ENCODE peak calls at places on chromosome 5, in nine cellular contexts. L is cardiac fibroblast; K is fibroblast of pulmonary artery; D is AG09309; U is mesothelial cell of epicardium; N is upper lobe of right lung; C is Calu3; Y is OCI-LY7; V is CD4-positive, alpha-beta T cell. I is an unnamed sample.

GRCh38 chr5:156137482-156137881 is 189.5 kb upstream of the SGCD start:
- DNase-seq in L (no peak), K (no peak), D (peak), U (no peak), N (no peak), C (no peak), Y (no peak), V (no peak), I (no peak)

GRCh38 chr5:2524620-2525019 is 226.9 kb downstream of the IRX2 start:
- DNase-seq in L (no peak), K (no peak), D (no peak), U (no peak), N (no peak), C (no peak), Y (no peak), V (no peak), I (no peak)

GRCh38 chr5:122846051-122846567 is 696 bp downstream of the SNX24 start:
- DNase-seq in L (peak), K (peak), D (no peak), U (no peak), N (no peak), C (peak), Y (no peak), V (no peak), I (peak)

GRCh38 chr5:160116991-160117390 is 2.3 kb downstream of the PWWP2A start:
- DNase-seq in L (no peak), K (no peak), D (no peak), U (no peak), N (no peak), C (no peak), Y (no peak), V (no peak), I (no peak)

GRCh38 chr5:30042677-30043076 is 1150.8 kb upstream of the CDH6 start:
- DNase-seq in L (no peak), K (no peak), D (no peak), U (no peak), N (no peak), C (no peak), Y (no peak), V (no peak), I (no peak)

GRCh38 chr5:72065751-72066255 is 41.5 kb upstream of the MAP1B start:
- DNase-seq in L (no peak), K (peak), D (no peak), U (no peak), N (no peak), C (no peak), Y (no peak), V (no peak), I (no peak)

GRCh38 chr5:170104710-170105109 is 987 bp upstream of the FOXI1 start:
- DNase-seq in L (no peak), K (no peak), D (no peak), U (no peak), N (no peak), C (no peak), Y (no peak), V (no peak), I (no peak)

GRCh38 chr5:91478096-91478495 is 95.0 kb upstream of the ARRDC3 start:
- DNase-seq in L (no peak), K (no peak), D (no peak), U (no peak), N (no peak), C (no peak), Y (no peak), V (no peak), I (no peak)

GRCh38 chr5:36744041-36744677 is 132.4 kb upstream of the NIPBL start:
- DNase-seq in L (peak), K (no peak), D (no peak), U (no peak), N (no peak), C (no peak), Y (no peak), V (no peak), I (no peak)

GRCh38 chr5:53170748-53171349 is 61.3 kb upstream of the MOCS2 start:
- DNase-seq in L (peak), K (peak), D (no peak), U (no peak), N (no peak), C (peak), Y (peak), V (no peak), I (peak)

GRCh38 chr5:178234753-178235599 is 2.4 kb upstream of the PHYKPL start:
- DNase-seq in L (peak), K (peak), D (no peak), U (peak), N (peak), C (peak), Y (peak), V (peak), I (peak)

GRCh38 chr5:168579987-168580508 is 880 bp upstream of the PANK3 start:
- DNase-seq in L (no peak), K (no peak), D (no peak), U (no peak), N (no peak), C (no peak), Y (no peak), V (no peak), I (no peak)

GRCh38 chr5:102858221-102858620 is 103.1 kb downstream of the PAM start:
- DNase-seq in L (no peak), K (no peak), D (no peak), U (no peak), N (no peak), C (no peak), Y (no peak), V (no peak), I (no peak)

GRCh38 chr5:53874409-53874808 is 314.0 kb downstream of the NDUFS4 start:
- DNase-seq in L (peak), K (peak), D (no peak), U (no peak), N (no peak), C (peak), Y (peak), V (no peak), I (no peak)

GRCh38 chr5:85515588-85515987 is 1102.2 kb upstream of the COX7C start:
- DNase-seq in L (no peak), K (no peak), D (no peak), U (no peak), N (no peak), C (no peak), Y (no peak), V (no peak), I (no peak)

GRCh38 chr5:87361031-87361443 is 51.7 kb downstream of the CCNH start:
- DNase-seq in L (peak), K (peak), D (peak), U (no peak), N (no peak), C (no peak), Y (no peak), V (no peak), I (no peak)

GRCh38 chr5:61575103-61575502 is 243.0 kb downstream of the ZSWIM6 start:
- DNase-seq in L (peak), K (peak), D (peak), U (no peak), N (no peak), C (no peak), Y (no peak), V (no peak), I (no peak)

GRCh38 chr5:1501372-1502045 is 22.3 kb downstream of the LPCAT1 start:
- DNase-seq in L (no peak), K (no peak), D (no peak), U (no peak), N (no peak), C (no peak), Y (no peak), V (no peak), I (no peak)

GRCh38 chr5:132681476-132681831 is 7.7 kb downstream of the IL4 start:
- DNase-seq in L (no peak), K (no peak), D (no peak), U (no peak), N (no peak), C (no peak), Y (peak), V (no peak), I (no peak)

GRCh38 chr5:133344266-133344665 is 268.1 kb downstream of the FSTL4 start:
- DNase-seq in L (no peak), K (no peak), D (no peak), U (no peak), N (no peak), C (no peak), Y (no peak), V (no peak), I (no peak)

GRCh38 chr5:66113160-66113559 is 30.9 kb upstream of the SREK1 start:
- DNase-seq in L (peak), K (peak), D (no peak), U (no peak), N (no peak), C (peak), Y (no peak), V (no peak), I (no peak)

GRCh38 chr5:135569755-135570452 is 8.9 kb downstream of the CXCL14 start:
- DNase-seq in L (peak), K (peak), D (no peak), U (no peak), N (no peak), C (peak), Y (peak), V (no peak), I (no peak)

GRCh38 chr5:123428521-123429220 is 5.5 kb upstream of the CEP120 start:
- DNase-seq in L (no peak), K (no peak), D (no peak), U (no peak), N (no peak), C (no peak), Y (no peak), V (no peak), I (no peak)

GRCh38 chr5:178787889-178788288 is 57.4 kb upstream of the ZNF354A start:
- DNase-seq in L (no peak), K (no peak), D (no peak), U (no peak), N (peak), C (no peak), Y (no peak), V (no peak), I (no peak)

GRCh38 chr5:56677693-56678092 is 137.7 kb upstream of the MAP3K1 start:
- DNase-seq in L (no peak), K (peak), D (no peak), U (no peak), N (no peak), C (no peak), Y (no peak), V (no peak), I (no peak)

GRCh38 chr5:35478856-35479682 is 138.6 kb upstream of the SPEF2 start:
- DNase-seq in L (peak), K (peak), D (no peak), U (no peak), N (no peak), C (peak), Y (peak), V (no peak), I (peak)

GRCh38 chr5:74243634-74244033 is 396.9 kb downstream of the ENC1 start:
- DNase-seq in L (peak), K (peak), D (no peak), U (no peak), N (no peak), C (no peak), Y (no peak), V (no peak), I (no peak)

GRCh38 chr5:135391123-135391868 is 7.7 kb downstream of the MACROH2A1 start:
- DNase-seq in L (peak), K (peak), D (peak), U (no peak), N (no peak), C (no peak), Y (no peak), V (no peak), I (no peak)

GRCh38 chr5:1031306-1031959 is 22.8 kb downstream of the NKD2 start:
- DNase-seq in L (no peak), K (no peak), D (no peak), U (no peak), N (no peak), C (no peak), Y (no peak), V (no peak), I (no peak)

GRCh38 chr5:132012385-132013005 is 1.0 kb upstream of the ACSL6 start:
- DNase-seq in L (peak), K (peak), D (no peak), U (peak), N (peak), C (no peak), Y (no peak), V (no peak), I (peak)

GRCh38 chr5:180594311-180595045 is 3.2 kb upstream of the SCGB3A1 start:
- DNase-seq in L (no peak), K (no peak), D (no peak), U (no peak), N (no peak), C (no peak), Y (no peak), V (no peak), I (no peak)

GRCh38 chr5:149265559-149265958 is 6.1 kb upstream of the AFAP1L1 start:
- DNase-seq in L (peak), K (peak), D (no peak), U (no peak), N (no peak), C (peak), Y (no peak), V (no peak), I (no peak)

GRCh38 chr5:94969174-94969573 is 315.7 kb downstream of the MCTP1 start:
- DNase-seq in L (peak), K (peak), D (no peak), U (no peak), N (no peak), C (no peak), Y (peak), V (no peak), I (no peak)

GRCh38 chr5:4081466-4081865 is 485.8 kb downstream of the IRX1 start:
- DNase-seq in L (no peak), K (no peak), D (no peak), U (no peak), N (no peak), C (no peak), Y (no peak), V (no peak), I (no peak)
- TF ChIP-seq CTCF in L (no peak), K (no peak), D (no peak), U (no peak), N (no peak), C (no peak), Y (no peak), V (no peak), I (no peak)

GRCh38 chr5:142746532-142746931 is 23.6 kb upstream of the ARHGAP26 start:
- DNase-seq in L (no peak), K (no peak), D (no peak), U (no peak), N (no peak), C (no peak), Y (no peak), V (no peak), I (no peak)

GRCh38 chr5:142748132-142748531 is 22.0 kb upstream of the ARHGAP26 start:
- DNase-seq in L (peak), K (peak), D (peak), U (no peak), N (no peak), C (no peak), Y (no peak), V (no peak), I (no peak)

GRCh38 chr5:142747034-142747433 is 23.1 kb upstream of the ARHGAP26 start:
- DNase-seq in L (peak), K (peak), D (peak), U (no peak), N (no peak), C (no peak), Y (no peak), V (no peak), I (no peak)

GRCh38 chr5:142749321-142749720 is 20.9 kb upstream of the ARHGAP26 start:
- DNase-seq in L (peak), K (peak), D (peak), U (no peak), N (no peak), C (no peak), Y (no peak), V (no peak), I (no peak)

DNA sequence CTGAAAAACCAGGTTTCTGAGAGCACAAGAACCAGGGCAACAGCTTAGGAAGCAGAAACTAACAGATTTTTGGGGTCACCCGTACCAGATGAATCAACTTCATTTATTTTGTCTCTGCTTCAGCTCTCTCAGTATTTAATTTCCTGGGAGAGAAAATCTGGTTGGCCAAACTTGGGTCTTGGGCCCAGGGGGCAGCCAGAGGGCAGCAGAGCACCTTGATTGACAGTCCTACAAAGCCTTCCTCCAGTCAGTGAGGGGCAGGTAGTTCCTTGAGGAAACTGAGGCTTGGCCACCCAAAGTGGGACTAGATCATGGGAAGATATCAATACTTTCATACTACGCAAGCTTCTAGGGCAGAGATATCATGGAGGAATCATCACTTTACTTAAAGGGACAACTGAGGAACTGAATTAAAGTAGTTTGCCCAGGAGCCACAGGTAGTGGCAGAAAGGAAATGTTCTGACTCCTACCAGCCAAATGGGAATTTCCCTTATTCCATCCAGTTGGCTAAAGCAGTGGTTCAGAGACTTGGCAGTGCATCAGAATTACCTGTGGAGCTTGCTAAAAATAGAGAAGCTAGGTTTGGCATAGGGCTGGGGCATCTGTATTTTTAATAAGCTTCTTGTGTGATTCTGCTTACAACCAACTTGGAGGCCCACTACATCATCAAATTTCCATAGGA is 21.5 kb upstream of the ARHGAP26 start:
- DNase-seq in L (peak), K (no peak), D (no peak), U (no peak), N (peak), C (peak), Y (peak), V (peak), I (no peak)
- TF ChIP-seq CTCF in L (peak), K (peak), D (peak), U (no peak), N (peak), C (peak), Y (peak), V (peak), I (peak)

DNA sequence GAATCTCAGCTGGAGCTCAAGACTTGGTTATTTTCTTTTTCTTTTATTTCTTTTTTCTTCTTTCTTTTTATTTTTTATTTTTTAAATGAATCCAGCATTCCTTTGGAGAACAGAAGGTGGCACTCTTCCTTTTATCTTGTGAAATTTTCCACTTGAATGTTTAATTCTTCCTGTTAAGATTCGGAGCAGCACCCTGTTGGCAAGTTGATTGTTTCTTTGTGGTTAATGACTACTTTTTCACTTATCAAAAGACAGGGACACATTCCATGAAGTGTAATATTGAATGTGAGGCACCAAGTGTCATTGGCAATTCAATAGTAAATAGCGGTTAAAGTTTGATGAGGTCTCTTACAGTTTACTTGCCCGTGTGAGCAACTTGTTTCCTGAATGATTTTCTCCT is 240.5 kb upstream of the CHD1 start:
- DNase-seq in L (peak), K (peak), D (no peak), U (no peak), N (no peak), C (no peak), Y (no peak), V (no peak), I (no peak)
- TF ChIP-seq CTCF in L (no peak), K (peak), D (peak), U (no peak), N (peak), C (peak), Y (peak), V (no peak), I (no peak)

DNA sequence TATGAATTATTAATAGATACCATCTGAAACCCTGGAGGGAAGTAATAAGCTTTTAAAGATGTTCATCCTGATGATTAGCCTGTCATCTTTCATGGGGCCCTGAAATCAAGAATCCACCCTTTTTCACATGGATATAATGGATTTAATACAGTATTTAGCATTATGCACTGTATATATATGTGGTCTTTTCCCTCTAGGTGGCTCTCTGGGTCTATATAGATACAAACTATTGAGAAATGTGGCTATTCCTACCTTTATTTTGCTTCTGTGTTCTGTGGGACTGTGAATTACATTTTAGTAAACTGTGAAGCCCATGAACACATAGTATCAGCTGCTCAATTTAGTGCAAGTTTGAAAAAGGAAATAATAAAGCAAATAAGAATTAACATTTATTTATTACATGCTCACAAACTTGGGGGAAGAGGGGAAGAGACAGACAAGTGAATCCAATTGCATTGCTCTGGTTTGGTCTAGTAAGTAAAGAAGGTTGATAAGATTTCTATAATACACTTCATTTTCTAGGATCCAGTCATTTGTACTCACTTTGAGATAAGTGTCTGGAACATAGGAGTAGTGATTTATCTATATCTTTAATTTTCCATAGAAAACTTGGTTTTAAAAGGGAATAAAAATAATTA is 112.2 kb downstream of the SCAMP1 start:
- DNase-seq in L (peak), K (peak), D (no peak), U (no peak), N (no peak), C (no peak), Y (peak), V (no peak), I (no peak)
- TF ChIP-seq CTCF in L (peak), K (peak), D (peak), U (no peak), N (peak), C (peak), Y (peak), V (no peak), I (peak)

GRCh38 chr5:141674747-141675146 is 7.3 kb downstream of the ARAP3 start:
- DNase-seq in L (no peak), K (no peak), D (no peak), U (no peak), N (no peak), C (no peak), Y (no peak), V (no peak), I (no peak)

GRCh38 chr5:141681295-141681694 is 735 bp downstream of the ARAP3 start:
- DNase-seq in L (no peak), K (no peak), D (no peak), U (no peak), N (no peak), C (no peak), Y (no peak), V (no peak), I (no peak)

GRCh38 chr5:141680178-141680577 is 1.9 kb downstream of the ARAP3 start:
- DNase-seq in L (no peak), K (no peak), D (no peak), U (no peak), N (no peak), C (no peak), Y (no peak), V (no peak), I (no peak)

GRCh38 chr5:141680751-141681201 is 1.3 kb downstream of the ARAP3 start:
- DNase-seq in L (peak), K (peak), D (no peak), U (no peak), N (no peak), C (peak), Y (no peak), V (no peak), I (no peak)

GRCh38 chr5:141677415-141677814 is 4.6 kb downstream of the ARAP3 start:
- DNase-seq in L (no peak), K (no peak), D (no peak), U (no peak), N (no peak), C (no peak), Y (peak), V (no peak), I (no peak)
- TF ChIP-seq CTCF in L (peak), K (peak), D (peak), U (no peak), N (no peak), C (peak), Y (peak), V (no peak), I (peak)

I was measured in GM13977.